ENCODE peak calls at places on chromosome 3, in four cellular contexts. Y is fibroblast of lung, M is GM23338, H is hepatocyte. Z is an unnamed sample.

GRCh38 chr3:39327746-39328349 is 1.7 kb upstream of the CCR8 start:
- DNase-seq in Y (no peak), M (no peak), H (no peak), Z (no peak)

GRCh38 chr3:123313889-123314288 is 112.1 kb downstream of the SEC22A start:
- DNase-seq in Y (no peak), M (no peak), H (no peak), Z (no peak)

GRCh38 chr3:52218953-52219650 is 6.3 kb downstream of the TLR9 start:
- DNase-seq in Y (no peak), M (no peak), H (no peak), Z (peak; percentile 29)

GRCh38 chr3:112974178-112974517 is 755 bp downstream of the CD200R1 start:
- DNase-seq in Y (no peak), M (no peak), H (no peak), Z (no peak)

GRCh38 chr3:58998476-58999117 is 51.2 kb downstream of the CFAP20DC start:
- DNase-seq in Y (peak; percentile 92), M (no peak), H (peak; percentile 54), Z (no peak)

GRCh38 chr3:194003128-194004057 is 132.6 kb upstream of the HES1 start:
- DNase-seq in Y (peak; percentile 95), M (peak; percentile 68), H (peak; percentile 94), Z (peak; percentile 64)

GRCh38 chr3:46239952-46240351 is 2.3 kb upstream of the CCR3 start:
- DNase-seq in Y (no peak), M (no peak), H (no peak), Z (no peak)

GRCh38 chr3:186589115-186589514 is 18.6 kb downstream of the DNAJB11 start:
- DNase-seq in Y (peak; percentile 51), M (peak; percentile 62), H (no peak), Z (no peak)

GRCh38 chr3:172561894-172562664 is 38.8 kb upstream of the TNFSF10 start:
- DNase-seq in Y (no peak), M (no peak), H (peak; percentile 18), Z (no peak)

GRCh38 chr3:80158332-80158731 is 390.5 kb upstream of the ROBO1 start:
- DNase-seq in Y (no peak), M (no peak), H (no peak), Z (no peak)

GRCh38 chr3:122060044-122060694 is 5.0 kb downstream of the CD86 start:
- DNase-seq in Y (no peak), M (no peak), H (no peak), Z (no peak)

GRCh38 chr3:45510519-45510918 is 84.0 kb upstream of the LIMD1 start:
- DNase-seq in Y (no peak), M (no peak), H (no peak), Z (no peak)

GRCh38 chr3:43818229-43818628 is 127.5 kb downstream of the ABHD5 start:
- DNase-seq in Y (no peak), M (no peak), H (no peak), Z (no peak)

GRCh38 chr3:116247510-116248077 is 197.7 kb downstream of the LSAMP start:
- DNase-seq in Y (no peak), M (no peak), H (no peak), Z (no peak)

GRCh38 chr3:184333190-184333589 is 4.2 kb upstream of the FAM131A start:
- DNase-seq in Y (no peak), M (no peak), H (no peak), Z (no peak)

GRCh38 chr3:25621087-25621486 is 43.6 kb downstream of the TOP2B start:
- DNase-seq in Y (no peak), M (no peak), H (no peak), Z (no peak)

GRCh38 chr3:179710079-179710478 is 57.2 kb downstream of the USP13 start:
- DNase-seq in Y (no peak), M (peak; percentile 70), H (no peak), Z (no peak)

GRCh38 chr3:41202834-41203345 is 3.6 kb downstream of the CTNNB1 start:
- DNase-seq in Y (peak; percentile 70), M (peak; percentile 50), H (peak; percentile 53), Z (no peak)

GRCh38 chr3:67000006-67000405 is 1.9 kb downstream of the KBTBD8 start:
- DNase-seq in Y (peak; percentile 37), M (no peak), H (no peak), Z (no peak)

GRCh38 chr3:133113526-133113925 is 75.3 kb downstream of the TMEM108 start:
- DNase-seq in Y (peak; percentile 73), M (no peak), H (no peak), Z (no peak)

GRCh38 chr3:121619691-121620090 is 26.5 kb downstream of the FBXO40 start:
- DNase-seq in Y (no peak), M (no peak), H (no peak), Z (no peak)

DNA sequence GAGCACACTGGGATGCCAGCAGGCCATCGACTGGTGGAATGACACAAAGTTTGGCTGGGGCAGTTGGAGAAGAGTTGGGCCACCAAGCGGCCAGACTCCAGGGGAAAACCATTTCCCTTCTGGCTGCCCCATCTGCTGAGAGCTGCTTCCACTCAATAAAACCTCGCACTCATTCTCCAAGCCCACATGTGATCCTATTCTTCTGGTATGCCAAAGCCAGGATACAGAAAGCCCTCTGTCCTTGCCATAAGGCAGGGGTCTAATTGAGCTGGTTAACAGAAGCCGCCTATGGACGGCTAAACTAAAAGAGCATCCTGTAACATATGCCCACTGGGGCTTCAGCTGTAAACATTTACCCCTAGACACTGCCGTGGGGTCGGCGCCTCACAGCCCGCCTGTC is 55.1 kb downstream of the NKIRAS1 start:
- DNase-seq in Y (no peak), M (no peak), H (no peak), Z (no peak)
- H4K20me1 ChIP-seq in Y (no peaks in the 10 kb centered on the region), M (peaks cover 36% of the 10 kb centered on the region), H (peaks cover 62% of the 10 kb centered on the region), Z (no peaks in the 10 kb centered on the region)

GRCh38 chr3:135147657-135148056 is 352.6 kb downstream of the EPHB1 start:
- DNase-seq in Y (no peak), M (no peak), H (no peak), Z (no peak)
- H4K20me1 ChIP-seq in Y (no peaks in the 10 kb centered on the region), M (no peaks in the 10 kb centered on the region), H (no peaks in the 10 kb centered on the region), Z (no peaks in the 10 kb centered on the region)

GRCh38 chr3:126987596-126987995 is 4.7 kb downstream of the PLXNA1 start:
- DNase-seq in Y (no peak), M (no peak), H (no peak), Z (no peak)
- H4K20me1 ChIP-seq in Y (no peaks in the 10 kb centered on the region), M (peaks cover 3% of the 10 kb centered on the region), H (peaks cover 70% of the 10 kb centered on the region), Z (no peaks in the 10 kb centered on the region)

GRCh38 chr3:155884292-155884691 is 13.8 kb downstream of the GMPS start:
- DNase-seq in Y (no peak), M (no peak), H (no peak), Z (no peak)

GRCh38 chr3:155889212-155889611 is 18.8 kb downstream of the GMPS start:
- DNase-seq in Y (no peak), M (peak; percentile 21), H (no peak), Z (no peak)

GRCh38 chr3:155889952-155890351 is 19.5 kb downstream of the GMPS start:
- DNase-seq in Y (no peak), M (no peak), H (no peak), Z (no peak)

GRCh38 chr3:155885299-155885698 is 14.8 kb downstream of the GMPS start:
- DNase-seq in Y (peak; percentile 22), M (no peak), H (no peak), Z (no peak)

DNA sequence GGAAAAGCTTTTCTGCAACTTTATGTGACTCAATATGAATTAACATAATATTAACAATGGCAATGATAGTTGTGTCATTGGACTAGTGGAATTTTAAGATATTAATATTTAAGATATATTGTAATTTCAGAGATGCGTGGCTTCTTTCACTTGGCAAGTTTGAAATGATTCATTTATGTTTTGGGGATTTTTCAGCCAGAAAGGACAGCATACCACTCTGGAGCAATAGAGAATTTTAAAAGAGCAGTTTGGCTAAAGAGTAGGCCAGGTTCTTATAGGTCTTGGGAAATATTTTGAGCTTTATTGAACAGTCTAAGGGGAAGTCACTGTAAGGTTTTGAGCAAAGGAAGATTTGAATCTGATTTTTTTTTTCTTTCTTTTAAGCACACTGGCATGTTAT is 16.5 kb downstream of the GMPS start:
- DNase-seq in Y (no peak), M (no peak), H (no peak), Z (no peak)
- H4K20me1 ChIP-seq in Y (no peaks in the 10 kb centered on the region), M (peaks cover 54% of the 10 kb centered on the region), H (peaks cover 13% of the 10 kb centered on the region), Z (no peaks in the 10 kb centered on the region)

GRCh38 chr3:188367741-188368140 is 213.8 kb downstream of the LPP start:
- DNase-seq in Y (no peak), M (no peak), H (no peak), Z (no peak)
- H4K20me1 ChIP-seq in Y (no peaks in the 10 kb centered on the region), M (no peaks in the 10 kb centered on the region), H (no peaks in the 10 kb centered on the region), Z (no peaks in the 10 kb centered on the region)